ENCODE peak calls at places on chromosome 22, in ten cellular contexts. One of them, this sample, is unnamed.

GRCh38 chr22:43440556-43440955 is 28.7 kb downstream of the MPPED1 start:
- DNase-seq in A549: no peak
- DNase-seq in body of pancreas: no peak
- DNase-seq in IMR-90: no peak
- DNase-seq in transverse colon: no peak
- DNase-seq in uterus: no peak
- DNase-seq in sigmoid colon: no peak
- DNase-seq in breast epithelium: no peak
- DNase-seq in Peyer's patch: no peak
- DNase-seq in endothelial cell of umbilical vein: no peak
- DNase-seq in this sample: no peak

GRCh38 chr22:31122196-31122531 is 602 bp upstream of the INPP5J start:
- DNase-seq in A549: no peak
- DNase-seq in sigmoid colon: no peak
- DNase-seq in breast epithelium: no peak
- DNase-seq in Peyer's patch: no peak
- DNase-seq in uterus: no peak
- DNase-seq in endothelial cell of umbilical vein: no peak
- DNase-seq in IMR-90: no peak
- DNase-seq in body of pancreas: no peak
- DNase-seq in transverse colon: no peak
- DNase-seq in this sample: no peak

GRCh38 chr22:43185860-43186261 is 1.1 kb downstream of the TTLL12 start:
- DNase-seq in sigmoid colon: peak
- DNase-seq in uterus: peak
- DNase-seq in Peyer's patch: peak
- DNase-seq in endothelial cell of umbilical vein: peak
- DNase-seq in body of pancreas: peak
- DNase-seq in transverse colon: peak
- DNase-seq in breast epithelium: peak
- DNase-seq in A549: no peak
- DNase-seq in IMR-90: peak
- DNase-seq in this sample: peak

GRCh38 chr22:20438066-20438677 is 547 bp upstream of the SCARF2 start:
- DNase-seq in body of pancreas: no peak
- DNase-seq in Peyer's patch: peak
- DNase-seq in endothelial cell of umbilical vein: no peak
- DNase-seq in sigmoid colon: peak
- DNase-seq in A549: no peak
- DNase-seq in uterus: peak
- DNase-seq in transverse colon: no peak
- DNase-seq in breast epithelium: no peak
- DNase-seq in IMR-90: peak
- DNase-seq in this sample: no peak

GRCh38 chr22:19663821-19664325 is 50.4 kb upstream of the SEPTIN5 start:
- DNase-seq in sigmoid colon: no peak
- DNase-seq in IMR-90: peak
- DNase-seq in uterus: peak
- DNase-seq in A549: no peak
- DNase-seq in Peyer's patch: no peak
- DNase-seq in transverse colon: no peak
- DNase-seq in breast epithelium: no peak
- DNase-seq in endothelial cell of umbilical vein: peak
- DNase-seq in body of pancreas: no peak
- DNase-seq in this sample: no peak

GRCh38 chr22:44542561-44543222 is 44.7 kb upstream of the RTL6 start:
- DNase-seq in uterus: no peak
- DNase-seq in sigmoid colon: peak
- DNase-seq in A549: no peak
- DNase-seq in IMR-90: no peak
- DNase-seq in Peyer's patch: no peak
- DNase-seq in breast epithelium: peak
- DNase-seq in transverse colon: no peak
- DNase-seq in body of pancreas: no peak
- DNase-seq in endothelial cell of umbilical vein: no peak
- DNase-seq in this sample: no peak

GRCh38 chr22:21837184-21837979 is 30.1 kb downstream of the MAPK1 start:
- DNase-seq in A549: peak
- DNase-seq in endothelial cell of umbilical vein: peak
- DNase-seq in uterus: peak
- DNase-seq in Peyer's patch: no peak
- DNase-seq in breast epithelium: no peak
- DNase-seq in transverse colon: no peak
- DNase-seq in body of pancreas: no peak
- DNase-seq in IMR-90: peak
- DNase-seq in sigmoid colon: no peak
- DNase-seq in this sample: no peak

GRCh38 chr22:47030881-47031627 is 268.6 kb downstream of the TBC1D22A start:
- DNase-seq in Peyer's patch: peak
- DNase-seq in uterus: no peak
- DNase-seq in endothelial cell of umbilical vein: no peak
- DNase-seq in IMR-90: no peak
- DNase-seq in breast epithelium: no peak
- DNase-seq in transverse colon: peak
- DNase-seq in A549: no peak
- DNase-seq in body of pancreas: no peak
- DNase-seq in sigmoid colon: peak
- DNase-seq in this sample: peak

GRCh38 chr22:43667658-43668057 is 144.4 kb downstream of the EFCAB6 start:
- DNase-seq in body of pancreas: no peak
- DNase-seq in Peyer's patch: no peak
- DNase-seq in uterus: no peak
- DNase-seq in transverse colon: no peak
- DNase-seq in IMR-90: no peak
- DNase-seq in A549: no peak
- DNase-seq in endothelial cell of umbilical vein: no peak
- DNase-seq in sigmoid colon: no peak
- DNase-seq in breast epithelium: no peak
- DNase-seq in this sample: no peak

GRCh38 chr22:47750086-47750485 is 987.6 kb downstream of the TBC1D22A start:
- DNase-seq in IMR-90: no peak
- DNase-seq in breast epithelium: no peak
- DNase-seq in uterus: no peak
- DNase-seq in transverse colon: no peak
- DNase-seq in A549: no peak
- DNase-seq in sigmoid colon: no peak
- DNase-seq in Peyer's patch: no peak
- DNase-seq in body of pancreas: no peak
- DNase-seq in endothelial cell of umbilical vein: no peak
- DNase-seq in this sample: peak

GRCh38 chr22:44497218-44497903 is 672 bp downstream of the RTL6 start:
- DNase-seq in A549: no peak
- DNase-seq in body of pancreas: peak
- DNase-seq in Peyer's patch: no peak
- DNase-seq in breast epithelium: no peak
- DNase-seq in uterus: no peak
- DNase-seq in sigmoid colon: peak
- DNase-seq in transverse colon: peak
- DNase-seq in endothelial cell of umbilical vein: peak
- DNase-seq in IMR-90: peak
- DNase-seq in this sample: no peak

GRCh38 chr22:17549183-17549582 is 14.1 kb upstream of the SLC25A18 start:
- DNase-seq in uterus: no peak
- DNase-seq in body of pancreas: no peak
- DNase-seq in breast epithelium: no peak
- DNase-seq in Peyer's patch: no peak
- DNase-seq in A549: no peak
- DNase-seq in endothelial cell of umbilical vein: no peak
- DNase-seq in transverse colon: no peak
- DNase-seq in sigmoid colon: no peak
- DNase-seq in IMR-90: no peak
- DNase-seq in this sample: no peak

GRCh38 chr22:29307658-29308147 is 1.3 kb downstream of the GAS2L1 start:
- DNase-seq in uterus: no peak
- DNase-seq in A549: no peak
- DNase-seq in transverse colon: no peak
- DNase-seq in body of pancreas: no peak
- DNase-seq in endothelial cell of umbilical vein: no peak
- DNase-seq in sigmoid colon: peak
- DNase-seq in breast epithelium: no peak
- DNase-seq in IMR-90: no peak
- DNase-seq in Peyer's patch: no peak
- DNase-seq in this sample: no peak

GRCh38 chr22:29308148-29308790 is 1.8 kb downstream of the GAS2L1 start:
- DNase-seq in uterus: no peak
- DNase-seq in Peyer's patch: no peak
- DNase-seq in breast epithelium: no peak
- DNase-seq in A549: no peak
- DNase-seq in sigmoid colon: peak
- DNase-seq in IMR-90: no peak
- DNase-seq in endothelial cell of umbilical vein: no peak
- DNase-seq in body of pancreas: peak
- DNase-seq in transverse colon: no peak
- DNase-seq in this sample: no peak

GRCh38 chr22:29306175-29306829 is at the start of gene GAS2L1:
- DNase-seq in endothelial cell of umbilical vein: peak
- DNase-seq in sigmoid colon: peak
- DNase-seq in IMR-90: peak
- DNase-seq in A549: peak
- DNase-seq in Peyer's patch: peak
- DNase-seq in uterus: peak
- DNase-seq in transverse colon: peak
- DNase-seq in breast epithelium: peak
- DNase-seq in body of pancreas: peak
- DNase-seq in this sample: peak

GRCh38 chr22:29305836-29306174 is 645 bp upstream of the GAS2L1 start:
- DNase-seq in breast epithelium: no peak
- DNase-seq in body of pancreas: no peak
- DNase-seq in uterus: peak
- DNase-seq in sigmoid colon: no peak
- DNase-seq in A549: no peak
- DNase-seq in Peyer's patch: no peak
- DNase-seq in IMR-90: no peak
- DNase-seq in endothelial cell of umbilical vein: no peak
- DNase-seq in transverse colon: no peak
- DNase-seq in this sample: no peak

GRCh38 chr22:29306830-29307657 is 594 bp downstream of the GAS2L1 start:
- DNase-seq in Peyer's patch: peak
- DNase-seq in IMR-90: peak
- DNase-seq in endothelial cell of umbilical vein: peak
- DNase-seq in uterus: peak
- DNase-seq in body of pancreas: peak
- DNase-seq in A549: peak
- DNase-seq in sigmoid colon: peak
- DNase-seq in transverse colon: peak
- DNase-seq in breast epithelium: peak
- DNase-seq in this sample: peak
- TF ChIP-seq POLR2A in Peyer's patch: peak
- TF ChIP-seq POLR2A in IMR-90: peak
- TF ChIP-seq POLR2A in endothelial cell of umbilical vein: peak
- TF ChIP-seq POLR2A in uterus: no peak
- TF ChIP-seq POLR2A in body of pancreas: no peak
- TF ChIP-seq POLR2A in A549: peak
- TF ChIP-seq POLR2A in sigmoid colon: no peak
- TF ChIP-seq POLR2A in transverse colon: no peak
- TF ChIP-seq POLR2A in breast epithelium: no peak
- TF ChIP-seq POLR2A in this sample: no peak

DNA sequence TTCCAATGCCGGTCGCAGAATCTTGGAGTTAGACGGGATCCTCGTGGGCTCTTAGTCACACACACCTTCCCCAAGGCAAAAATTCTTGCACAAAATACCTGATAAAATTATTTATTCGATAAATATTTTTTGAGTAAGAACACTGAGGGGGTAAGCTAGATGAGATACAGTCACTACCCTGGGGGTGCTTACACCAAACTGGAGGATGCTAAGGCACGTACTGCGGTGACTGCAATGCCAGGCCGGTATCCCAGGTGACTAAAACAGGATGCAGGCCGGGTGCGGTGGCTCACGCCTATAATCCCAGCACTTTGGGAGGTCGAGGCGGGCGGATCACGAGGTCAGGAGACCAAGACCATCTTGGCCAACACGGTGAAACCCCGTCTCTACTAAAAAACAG is 1.7 kb upstream of the MRTFA start:
- DNase-seq in sigmoid colon: peak
- DNase-seq in transverse colon: no peak
- DNase-seq in IMR-90: no peak
- DNase-seq in uterus: no peak
- DNase-seq in Peyer's patch: no peak
- DNase-seq in endothelial cell of umbilical vein: no peak
- DNase-seq in body of pancreas: no peak
- DNase-seq in breast epithelium: no peak
- DNase-seq in A549: no peak
- DNase-seq in this sample: no peak
- H3K4me3 ChIP-seq in sigmoid colon: no peak
- H3K4me3 ChIP-seq in transverse colon: no peak
- H3K4me3 ChIP-seq in IMR-90: no peak
- H3K4me3 ChIP-seq in uterus: no peak
- H3K4me3 ChIP-seq in Peyer's patch: no peak
- H3K4me3 ChIP-seq in endothelial cell of umbilical vein: no peak
- H3K4me3 ChIP-seq in body of pancreas: no peak
- H3K4me3 ChIP-seq in breast epithelium: no peak
- H3K4me3 ChIP-seq in A549: no peak
- H3K4me3 ChIP-seq in this sample: no peak

DNA sequence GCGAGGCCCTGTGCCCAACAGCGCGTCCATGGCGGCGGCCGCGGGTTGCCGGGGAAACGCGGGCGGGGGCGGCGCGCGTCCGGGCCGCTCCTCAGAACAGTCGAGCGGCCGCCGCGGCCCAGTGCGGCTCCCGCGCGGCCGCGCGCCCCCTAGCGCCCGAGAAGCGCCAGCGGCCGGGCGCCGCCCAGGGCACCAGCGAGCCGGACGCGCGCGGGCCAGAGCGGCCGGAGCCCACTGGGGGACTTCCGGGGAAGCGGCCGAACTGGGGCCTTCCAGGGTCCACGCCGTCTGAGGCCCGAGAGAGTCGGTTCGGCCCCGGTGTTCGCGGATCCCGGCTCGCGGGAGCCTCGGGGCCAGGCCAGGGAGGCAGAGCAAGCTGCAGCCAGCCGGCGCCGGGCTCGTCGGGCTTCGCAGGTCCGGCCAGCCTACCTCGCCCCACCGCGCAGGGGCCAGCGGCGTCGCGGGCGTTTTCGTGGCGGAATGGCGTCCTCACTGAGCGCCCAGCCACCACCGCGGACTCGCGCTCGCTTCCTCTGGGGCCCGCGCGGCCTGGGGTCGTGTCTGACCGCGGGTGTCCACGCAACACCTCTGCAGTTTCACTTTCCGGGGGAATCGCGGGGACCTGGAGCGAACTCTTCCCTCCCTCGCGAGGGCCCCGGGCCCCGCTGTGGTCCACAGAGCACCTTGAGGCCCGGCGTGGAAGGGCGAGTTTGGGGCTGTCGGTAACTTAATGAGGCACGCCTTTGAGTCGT is at the start of gene DENND6B:
- DNase-seq in Peyer's patch: peak
- DNase-seq in A549: peak
- DNase-seq in endothelial cell of umbilical vein: peak
- DNase-seq in transverse colon: peak
- DNase-seq in uterus: peak
- DNase-seq in sigmoid colon: peak
- DNase-seq in body of pancreas: peak
- DNase-seq in breast epithelium: no peak
- DNase-seq in IMR-90: peak
- DNase-seq in this sample: peak
- TF ChIP-seq POLR2A in Peyer's patch: peak
- TF ChIP-seq POLR2A in A549: peak
- TF ChIP-seq POLR2A in endothelial cell of umbilical vein: peak
- TF ChIP-seq POLR2A in transverse colon: peak
- TF ChIP-seq POLR2A in uterus: no peak
- TF ChIP-seq POLR2A in sigmoid colon: no peak
- TF ChIP-seq POLR2A in body of pancreas: peak
- TF ChIP-seq POLR2A in breast epithelium: no peak
- TF ChIP-seq POLR2A in IMR-90: peak
- TF ChIP-seq POLR2A in this sample: no peak

GRCh38 chr22:37146507-37147180 is 3.1 kb downstream of the IL2RB start:
- DNase-seq in uterus: no peak
- DNase-seq in IMR-90: no peak
- DNase-seq in Peyer's patch: no peak
- DNase-seq in sigmoid colon: no peak
- DNase-seq in transverse colon: no peak
- DNase-seq in A549: no peak
- DNase-seq in breast epithelium: no peak
- DNase-seq in endothelial cell of umbilical vein: no peak
- DNase-seq in body of pancreas: no peak
- DNase-seq in this sample: no peak
- H3K4me3 ChIP-seq in uterus: no peak
- H3K4me3 ChIP-seq in IMR-90: no peak
- H3K4me3 ChIP-seq in Peyer's patch: peak
- H3K4me3 ChIP-seq in sigmoid colon: no peak
- H3K4me3 ChIP-seq in transverse colon: no peak
- H3K4me3 ChIP-seq in A549: no peak
- H3K4me3 ChIP-seq in breast epithelium: no peak
- H3K4me3 ChIP-seq in endothelial cell of umbilical vein: no peak
- H3K4me3 ChIP-seq in body of pancreas: no peak
- H3K4me3 ChIP-seq in this sample: no peak